ENCODE peak calls at places on chromosomes 6 and 20, in eight cellular contexts. A, F, V, S, E, P, C and Z are unnamed samples.
A peak's percentile ranks its signal among the peaks of the same experiment; 100 is the strongest.

GRCh38 chr6:77341058-77341986 is 122.0 kb downstream of the HTR1B start:
- DNase-seq in A (no peak), F (no peak), P (no peak), C (no peak), S (no peak), E (no peak), V (no peak), Z (no peak)

GRCh38 chr6:32108094-32108627 is 977 bp downstream of the TNXB start:
- DNase-seq in E (no peak), F (peak; percentile 55), S (no peak), C (no peak), P (no peak), A (peak; percentile 81), V (no peak), Z (no peak)

GRCh38 chr6:85561750-85562357 is 31.8 kb downstream of the SNX14 start:
- DNase-seq in P (no peak), C (no peak), E (no peak), S (no peak), V (no peak), F (peak; percentile 87), A (no peak), Z (no peak)

GRCh38 chr6:44172759-44173500 is 14.3 kb downstream of the CAPN11 start:
- DNase-seq in A (peak; percentile 85), C (peak; percentile 61), F (peak; percentile 74), V (no peak), E (peak; percentile 87), P (no peak), S (peak; percentile 85), Z (peak; percentile 56)

GRCh38 chr20:57251344-57251743 is 15.1 kb downstream of the BMP7 start:
- DNase-seq in S (no peak), E (no peak), A (no peak), P (no peak), V (no peak), F (no peak), C (no peak), Z (no peak)

GRCh38 chr6:162478191-162478642 is 249.3 kb downstream of the PRKN start:
- DNase-seq in E (no peak), S (no peak), F (no peak), V (no peak), C (no peak), P (no peak), A (no peak), Z (no peak)

GRCh38 chr6:147201885-147202515 is 2.2 kb upstream of the STXBP5 start:
- DNase-seq in V (no peak), A (peak; percentile 24), C (no peak), S (no peak), E (no peak), F (peak; percentile 76), P (no peak), Z (no peak)

GRCh38 chr6:135299256-135299655 is 118.1 kb downstream of the MYB start:
- DNase-seq in V (peak; percentile 44), E (no peak), C (no peak), S (no peak), P (no peak), A (no peak), F (peak; percentile 51), Z (no peak)

GRCh38 chr6:2578729-2579128 is 172.0 kb downstream of the MYLK4 start:
- DNase-seq in S (peak; percentile 20), V (no peak), A (no peak), F (peak; percentile 26), P (peak; percentile 33), C (no peak), E (no peak), Z (no peak)

GRCh38 chr20:36153754-36154695 is 515 bp upstream of the EPB41L1 start:
- DNase-seq in E (peak; percentile 88), S (no peak), V (no peak), F (peak; percentile 39), A (peak; percentile 88), P (no peak), C (peak; percentile 51), Z (peak; percentile 59)

GRCh38 chr6:37111156-37111461 is 58.8 kb upstream of the PIM1 start:
- DNase-seq in P (no peak), V (no peak), S (no peak), E (no peak), C (no peak), A (no peak), F (no peak), Z (no peak)

GRCh38 chr6:6176132-6176531 is 144.3 kb downstream of the F13A1 start:
- DNase-seq in C (no peak), F (no peak), P (no peak), A (no peak), E (no peak), V (no peak), S (no peak), Z (no peak)

GRCh38 chr20:51469578-51470520 is 72.7 kb downstream of the NFATC2 start:
- DNase-seq in V (no peak), S (no peak), C (no peak), A (peak; percentile 25), E (no peak), P (no peak), F (no peak), Z (no peak)

GRCh38 chr20:25604611-25605010 is 19.2 kb downstream of the NANP start:
- DNase-seq in A (no peak), P (no peak), E (no peak), F (no peak), S (no peak), V (no peak), C (no peak), Z (no peak)
- TF ChIP-seq CTCF in A (no peak), P (no peak), E (no peak), F (no peak), S (no peak), V (no peak), C (no peak), Z (no peak)

GRCh38 chr6:30686908-30687658 is 638 bp upstream of the PPP1R18 start:
- DNase-seq in P (peak; percentile 97), S (peak; percentile 82), E (peak; percentile 92), C (peak; percentile 91), V (peak; percentile 85), F (peak; percentile 98), A (peak; percentile 97), Z (peak; percentile 65)

GRCh38 chr6:30689022-30689865 is 1.5 kb downstream of the NRM start:
- DNase-seq in P (no peak), C (no peak), S (no peak), A (no peak), V (no peak), F (no peak), E (no peak), Z (no peak)

GRCh38 chr6:30688569-30688968 is 2.1 kb upstream of the PPP1R18 start:
- DNase-seq in S (no peak), V (no peak), P (no peak), A (no peak), E (no peak), C (no peak), F (no peak), Z (no peak)

GRCh38 chr6:30685977-30686907 is at the start of gene PPP1R18:
- DNase-seq in P (no peak), S (no peak), A (peak; percentile 87), E (peak; percentile 66), V (no peak), C (no peak), F (peak; percentile 63), Z (peak; percentile 21)

GRCh38 chr6:30687659-30688431 is 1.4 kb upstream of the PPP1R18 start:
- DNase-seq in F (peak; percentile 64), E (no peak), S (no peak), P (no peak), V (no peak), C (no peak), A (peak; percentile 63), Z (no peak)
- TF ChIP-seq CTCF in F (peak; percentile 22), E (no peak), S (no peak), P (no peak), V (peak; percentile 46), C (peak; percentile 54), A (peak; percentile 34), Z (no peak)

GRCh38 chr6:150352321-150353296 is 16.2 kb upstream of the IYD start:
- DNase-seq in V (peak; percentile 67), S (no peak), A (no peak), C (no peak), F (peak; percentile 74), P (no peak), E (no peak), Z (no peak)
- TF ChIP-seq CTCF in V (peak; percentile 19), S (no peak), A (no peak), C (no peak), F (peak; percentile 22), P (peak; percentile 62), E (no peak), Z (no peak)

GRCh38 chr20:48949304-48950170 is 28.0 kb downstream of the ARFGEF2 start:
- DNase-seq in F (no peak), C (no peak), A (no peak), V (no peak), E (no peak), P (no peak), S (no peak), Z (no peak)
- TF ChIP-seq CTCF in F (no peak), C (no peak), A (no peak), V (peak; percentile 9), E (peak; percentile 15), P (no peak), S (no peak), Z (peak; percentile 54)

GRCh38 chr6:123659960-123660748 is 23.4 kb upstream of the TRDN start:
- DNase-seq in P (no peak), C (no peak), F (no peak), V (no peak), E (no peak), A (no peak), S (no peak), Z (no peak)
- TF ChIP-seq CTCF in P (no peak), C (no peak), F (no peak), V (no peak), E (no peak), A (no peak), S (no peak), Z (no peak)

DNA sequence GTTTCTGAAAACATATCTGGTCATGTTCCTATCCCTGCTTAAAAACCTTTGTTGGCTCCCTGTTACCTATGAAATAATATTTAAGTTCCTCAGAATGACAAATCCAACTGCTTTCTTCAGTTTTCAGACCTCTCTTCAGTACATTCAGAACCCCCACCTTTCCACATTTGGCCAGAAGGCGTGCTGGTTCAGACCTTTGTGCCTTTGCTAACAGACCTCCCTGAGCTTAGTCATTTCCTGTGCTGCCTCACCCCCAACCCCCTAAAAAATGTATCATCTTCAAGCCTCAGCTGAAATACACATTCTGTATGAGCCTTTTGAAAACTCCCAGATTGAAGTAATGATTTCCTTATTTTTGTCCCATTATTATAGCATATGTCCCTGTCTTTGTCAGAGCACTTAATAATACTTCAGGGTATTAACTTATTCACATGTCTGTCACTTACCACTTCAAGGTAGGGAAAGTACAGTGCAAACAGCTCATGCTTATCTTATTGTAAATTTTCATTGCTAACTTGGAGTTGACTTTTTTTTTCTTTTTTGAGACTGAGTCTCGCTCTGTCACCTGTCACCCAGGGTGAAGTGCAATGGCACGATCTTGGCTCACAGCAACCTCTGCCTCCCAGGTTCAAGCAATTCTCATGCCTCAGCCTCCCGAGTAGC is 19.7 kb downstream of the FAM217A start:
- DNase-seq in S (no peak), C (no peak), E (no peak), P (peak; percentile 56), F (peak; percentile 90), V (peak; percentile 50), A (no peak), Z (no peak)
- TF ChIP-seq CTCF in S (no peak), C (no peak), E (no peak), P (no peak), F (peak; percentile 47), V (peak; percentile 33), A (no peak), Z (no peak)

GRCh38 chr20:62543470-62544302 is 67.9 kb upstream of the GATA5 start:
- DNase-seq in V (no peak), S (no peak), P (no peak), E (peak; percentile 56), A (peak; percentile 38), F (no peak), C (no peak), Z (no peak)
- TF ChIP-seq CTCF in V (no peak), S (no peak), P (no peak), E (no peak), A (no peak), F (no peak), C (no peak), Z (no peak)